ENCODE peak calls at places on chromosome 3, in seven cellular contexts. E is mammary epithelial cell; B is left ventricle myocardium inferior; N is CD4-positive, CD25-positive, alpha-beta regulatory T cell; I is A673; H is adipocyte; X is lung. R is an unnamed sample.
A peak's percentile ranks its signal among the peaks of the same experiment; 100 is the strongest.

GRCh38 chr3:45437388-45437787 is 49.0 kb downstream of the LARS2 start:
- DNase-seq in E (no peak), B (no peak), N (no peak), I (no peak), H (no peak), X (no peak), R (no peak)

GRCh38 chr3:11692251-11692813 is 48.6 kb upstream of the VGLL4 start:
- DNase-seq in E (no peak), B (no peak), N (no peak), I (no peak), H (no peak), X (peak; percentile 7), R (no peak)

GRCh38 chr3:69871256-69871655 is 128.3 kb upstream of the SAMMSON start:
- DNase-seq in E (no peak), B (no peak), N (no peak), I (no peak), H (no peak), X (no peak), R (no peak)

GRCh38 chr3:67083277-67083676 is 85.2 kb downstream of the KBTBD8 start:
- DNase-seq in E (peak; percentile 34), B (no peak), N (no peak), I (peak; percentile 5), H (no peak), X (no peak), R (peak; percentile 43)

GRCh38 chr3:186746008-186746407 is 28.8 kb downstream of the KNG1 start:
- DNase-seq in E (peak; percentile 14), B (peak; percentile 20), N (no peak), I (peak; percentile 90), H (peak; percentile 16), X (peak; percentile 58), R (peak; percentile 97)

GRCh38 chr3:42025388-42026138 is 63.7 kb upstream of the ULK4 start:
- DNase-seq in E (peak; percentile 81), B (peak; percentile 91), N (no peak), I (peak; percentile 94), H (peak; percentile 92), X (peak; percentile 84), R (peak; percentile 89)

GRCh38 chr3:8660271-8660731 is 15.7 kb upstream of the SSUH2 start:
- DNase-seq in E (no peak), B (no peak), N (no peak), I (no peak), H (peak; percentile 62), X (no peak), R (no peak)

GRCh38 chr3:180980612-180981011 is 8.9 kb downstream of the DNAJC19 start:
- DNase-seq in E (no peak), B (no peak), N (no peak), I (no peak), H (peak; percentile 47), X (no peak), R (no peak)

GRCh38 chr3:171700653-171701052 is 109.6 kb downstream of the PLD1 start:
- DNase-seq in E (no peak), B (no peak), N (no peak), I (no peak), H (no peak), X (no peak), R (no peak)

GRCh38 chr3:80350771-80351170 is 583.0 kb upstream of the ROBO1 start:
- DNase-seq in E (no peak), B (no peak), N (no peak), I (no peak), H (no peak), X (no peak), R (no peak)

GRCh38 chr3:37243811-37244748 is 69.7 kb upstream of the LRRFIP2 start:
- DNase-seq in E (peak; percentile 84), B (peak; percentile 85), N (peak; percentile 11), I (peak; percentile 47), H (peak; percentile 92), X (peak; percentile 79), R (peak; percentile 67)

GRCh38 chr3:176951144-176951543 is 246.1 kb downstream of the TBL1XR1 start:
- DNase-seq in E (no peak), B (peak; percentile 64), N (no peak), I (no peak), H (no peak), X (no peak), R (no peak)

GRCh38 chr3:150227839-150228238 is 180.3 kb upstream of the TSC22D2 start:
- DNase-seq in E (no peak), B (no peak), N (no peak), I (peak; percentile 86), H (peak; percentile 84), X (no peak), R (peak; percentile 51)

GRCh38 chr3:114435733-114436132 is 141.9 kb downstream of the TIGIT start:
- DNase-seq in E (no peak), B (no peak), N (no peak), I (peak; percentile 46), H (no peak), X (no peak), R (no peak)

DNA sequence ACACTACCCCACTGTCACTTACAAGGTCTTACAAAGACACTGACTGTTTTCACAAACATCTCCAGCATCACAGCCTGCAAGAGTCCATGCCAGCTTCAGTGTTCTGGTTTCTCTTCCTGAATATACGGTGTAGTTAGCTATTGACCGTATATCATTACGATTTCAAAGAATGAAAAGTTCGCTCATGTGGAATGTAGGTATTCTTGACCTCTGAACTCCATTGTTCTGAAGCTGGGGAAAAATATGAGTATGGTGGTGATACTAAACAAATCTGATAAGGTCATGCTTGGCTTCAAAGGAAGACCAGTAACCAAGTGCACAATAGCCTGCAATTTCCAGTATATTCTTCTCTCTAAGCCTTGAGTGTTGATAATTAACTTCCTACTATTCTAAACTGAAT is 315.7 kb upstream of the WNT5A start:
- DNase-seq in E (no peak), B (no peak), N (no peak), I (no peak), H (no peak), X (no peak), R (no peak)
- H3K4me1 ChIP-seq in E (no peaks in the 10 kb centered on the region), B (no peaks in the 10 kb centered on the region), N (no peaks in the 10 kb centered on the region), I (no peaks in the 10 kb centered on the region), H (no peaks in the 10 kb centered on the region), X (no peaks in the 10 kb centered on the region), R (no peaks in the 10 kb centered on the region)

GRCh38 chr3:98884675-98885371 is 16.7 kb downstream of the DCBLD2 start:
- DNase-seq in E (no peak), B (no peak), N (no peak), I (no peak), H (peak; percentile 72), X (no peak), R (no peak)
- H3K4me1 ChIP-seq in E (peaks cover 34% of the 10 kb centered on the region), B (peaks cover 66% of the 10 kb centered on the region), N (no peaks in the 10 kb centered on the region), I (peaks cover 27% of the 10 kb centered on the region), H (peaks cover 59% of the 10 kb centered on the region), X (peaks cover 24% of the 10 kb centered on the region), R (no peaks in the 10 kb centered on the region)

GRCh38 chr3:100042577-100042981 is 71.7 kb downstream of the FILIP1L start:
- DNase-seq in E (no peak), B (no peak), N (no peak), I (no peak), H (peak; percentile 65), X (no peak), R (no peak)
- H3K4me1 ChIP-seq in E (peaks cover 53% of the 10 kb centered on the region), B (peaks cover 78% of the 10 kb centered on the region), N (no peaks in the 10 kb centered on the region), I (peaks cover 4% of the 10 kb centered on the region), H (peaks cover 50% of the 10 kb centered on the region), X (peaks cover 15% of the 10 kb centered on the region), R (peaks cover 13% of the 10 kb centered on the region)

GRCh38 chr3:52782412-52783210 is 5.2 kb downstream of the ITIH1 start:
- DNase-seq in E (no peak), B (no peak), N (no peak), I (no peak), H (no peak), X (no peak), R (no peak)

GRCh38 chr3:52783211-52783555 is 5.8 kb downstream of the ITIH1 start:
- DNase-seq in E (no peak), B (no peak), N (no peak), I (no peak), H (no peak), X (no peak), R (no peak)

GRCh38 chr3:52784931-52785590 is 7.7 kb downstream of the ITIH1 start:
- DNase-seq in E (no peak), B (no peak), N (no peak), I (no peak), H (no peak), X (no peak), R (no peak)

GRCh38 chr3:52781741-52782140 is 4.3 kb downstream of the ITIH1 start:
- DNase-seq in E (no peak), B (no peak), N (no peak), I (no peak), H (no peak), X (no peak), R (no peak)

DNA sequence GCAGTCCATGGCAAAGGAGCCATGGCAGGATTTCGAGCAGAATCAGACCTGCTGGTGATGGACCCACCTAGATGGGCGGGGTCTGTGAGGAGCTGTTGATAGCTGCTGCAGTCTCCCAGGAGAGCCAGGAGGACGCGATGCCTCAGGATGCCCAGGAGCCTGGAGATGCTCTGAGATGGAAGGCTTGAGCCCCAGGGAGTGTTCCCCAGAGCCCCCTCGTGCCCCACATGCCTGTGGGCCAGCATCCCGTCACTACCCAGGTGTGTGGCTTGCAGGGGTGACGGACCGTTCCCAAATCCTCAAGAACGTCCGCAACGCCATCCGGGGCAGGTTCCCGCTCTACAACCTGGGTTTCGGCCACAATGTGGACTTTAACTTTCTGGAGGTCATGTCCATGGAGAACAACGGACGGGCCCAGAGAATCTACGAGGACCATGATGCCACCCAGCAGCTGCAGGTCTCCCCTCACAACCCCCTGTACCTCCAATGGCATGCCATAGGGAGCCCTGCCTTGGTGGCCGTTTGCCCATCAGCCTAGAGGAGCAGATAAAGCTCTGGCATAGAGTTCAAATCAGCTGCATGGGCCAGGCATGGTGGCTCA is 6.7 kb downstream of the ITIH1 start:
- DNase-seq in E (no peak), B (no peak), N (no peak), I (no peak), H (no peak), X (no peak), R (no peak)
- H3K4me1 ChIP-seq in E (no peaks in the 10 kb centered on the region), B (no peaks in the 10 kb centered on the region), N (no peaks in the 10 kb centered on the region), I (no peaks in the 10 kb centered on the region), H (peaks cover 6% of the 10 kb centered on the region), X (no peaks in the 10 kb centered on the region), R (no peaks in the 10 kb centered on the region)

GRCh38 chr3:43288850-43289249 is 2.5 kb downstream of the SNRK start:
- DNase-seq in E (no peak), B (no peak), N (no peak), I (no peak), H (peak; percentile 4), X (no peak), R (no peak)

GRCh38 chr3:43290961-43291360 is 4.6 kb downstream of the SNRK start:
- DNase-seq in E (peak; percentile 31), B (no peak), N (no peak), I (no peak), H (peak; percentile 18), X (no peak), R (peak; percentile 37)

GRCh38 chr3:43289401-43289800 is 3.1 kb downstream of the SNRK start:
- DNase-seq in E (no peak), B (no peak), N (no peak), I (no peak), H (peak; percentile 20), X (no peak), R (no peak)

GRCh38 chr3:43288366-43288765 is 2.0 kb downstream of the SNRK start:
- DNase-seq in E (no peak), B (no peak), N (no peak), I (no peak), H (peak; percentile 72), X (no peak), R (peak; percentile 69)

GRCh38 chr3:43291546-43291945 is 5.2 kb downstream of the SNRK start:
- DNase-seq in E (no peak), B (no peak), N (no peak), I (no peak), H (peak; percentile 29), X (no peak), R (no peak)
- H3K4me1 ChIP-seq in E (peaks cover 37% of the 10 kb centered on the region), B (peaks cover 96% of the 10 kb centered on the region), N (peaks cover 89% of the 10 kb centered on the region), I (no peaks in the 10 kb centered on the region), H (peaks cover 46% of the 10 kb centered on the region), X (peaks cover 44% of the 10 kb centered on the region), R (peaks cover 30% of the 10 kb centered on the region)

R was measured in small intestine.